ENCODE peak calls at places on chromosome 22, in seven cellular contexts. X, F, S, Q, N, W and T are unnamed samples.

GRCh38 chr22:42856179-42856864 is 751 bp downstream of the ARFGAP3 start:
- DNase-seq in X (no peak), F (peak), S (peak), Q (peak), N (peak), W (no peak), T (no peak)

GRCh38 chr22:46678003-46678657 is 57.9 kb downstream of the GRAMD4 start:
- DNase-seq in X (no peak), F (no peak), S (no peak), Q (no peak), N (no peak), W (no peak), T (no peak)

GRCh38 chr22:49015459-49015858 is 812.2 kb downstream of the BRD1 start:
- DNase-seq in X (no peak), F (no peak), S (no peak), Q (no peak), N (no peak), W (no peak), T (no peak)

GRCh38 chr22:23305321-23305910 is 125.1 kb downstream of the BCR start:
- DNase-seq in X (no peak), F (no peak), S (peak), Q (peak), N (no peak), W (no peak), T (no peak)

GRCh38 chr22:27074016-27074415 is 416.6 kb downstream of the MIAT start:
- DNase-seq in X (no peak), F (no peak), S (no peak), Q (no peak), N (no peak), W (no peak), T (no peak)

GRCh38 chr22:48589901-48590300 is 1237.8 kb downstream of the BRD1 start:
- DNase-seq in X (no peak), F (no peak), S (no peak), Q (no peak), N (no peak), W (no peak), T (no peak)

GRCh38 chr22:46665151-46665695 is 45.0 kb downstream of the GRAMD4 start:
- DNase-seq in X (no peak), F (no peak), S (no peak), Q (no peak), N (no peak), W (no peak), T (no peak)

GRCh38 chr22:20571531-20572007 is 64.2 kb downstream of the MED15 start:
- DNase-seq in X (peak), F (peak), S (no peak), Q (peak), N (peak), W (peak), T (peak)

GRCh38 chr22:48738204-48738980 is 1089.3 kb downstream of the BRD1 start:
- DNase-seq in X (no peak), F (no peak), S (no peak), Q (no peak), N (no peak), W (no peak), T (no peak)

GRCh38 chr22:44363214-44363979 is 50.6 kb upstream of the SHISAL1 start:
- DNase-seq in X (no peak), F (no peak), S (peak), Q (peak), N (no peak), W (no peak), T (no peak)

GRCh38 chr22:16960884-16961249 is 47.2 kb downstream of the GAB4 start:
- DNase-seq in X (no peak), F (no peak), S (no peak), Q (no peak), N (no peak), W (no peak), T (no peak)

GRCh38 chr22:38866399-38867123 is 5.5 kb downstream of the CBX6 start:
- DNase-seq in X (no peak), F (no peak), S (peak), Q (no peak), N (no peak), W (no peak), T (no peak)

GRCh38 chr22:41242396-41243117 is 1.8 kb upstream of the CHADL start:
- DNase-seq in X (no peak), F (no peak), S (no peak), Q (peak), N (no peak), W (no peak), T (no peak)

GRCh38 chr22:39327995-39328754 is 8.8 kb upstream of the RPL3 start:
- DNase-seq in X (no peak), F (no peak), S (no peak), Q (no peak), N (no peak), W (no peak), T (no peak)

GRCh38 chr22:24466831-24467249 is 28.3 kb upstream of the UPB1 start:
- DNase-seq in X (no peak), F (no peak), S (no peak), Q (peak), N (no peak), W (no peak), T (no peak)

GRCh38 chr22:31962392-31963113 is 18.2 kb downstream of the YWHAH start:
- DNase-seq in X (no peak), F (no peak), S (no peak), Q (no peak), N (no peak), W (no peak), T (no peak)

GRCh38 chr22:46593211-46593676 is 26.9 kb upstream of the GRAMD4 start:
- DNase-seq in X (no peak), F (no peak), S (no peak), Q (no peak), N (no peak), W (peak), T (no peak)

GRCh38 chr22:37710675-37711074 is 13.8 kb downstream of the TRIOBP start:
- DNase-seq in X (no peak), F (no peak), S (no peak), Q (no peak), N (no peak), W (no peak), T (no peak)

GRCh38 chr22:44838316-44839016 is 86.1 kb downstream of the ARHGAP8 start:
- DNase-seq in X (no peak), F (no peak), S (no peak), Q (no peak), N (no peak), W (no peak), T (no peak)

GRCh38 chr22:19039796-19040580 is 82.2 kb downstream of the DGCR2 start:
- DNase-seq in X (no peak), F (no peak), S (no peak), Q (no peak), N (no peak), W (no peak), T (no peak)

GRCh38 chr22:50012201-50013181 is at the start of gene IL17REL:
- DNase-seq in X (peak), F (no peak), S (no peak), Q (peak), N (no peak), W (no peak), T (no peak)